ENCODE peak calls at places on chromosomes 1 and 21, in six cellular contexts. One of them, this sample, is unnamed.

GRCh38 chr1:178727014-178727895 is 2.2 kb downstream of the RALGPS2 start:
- DNase-seq in mucosa of descending colon: no peak
- DNase-seq in fibroblast of villous mesenchyme: peak; percentile 41
- DNase-seq in neural crest cell: no peak
- DNase-seq in CD8-positive, alpha-beta T cell: no peak
- DNase-seq in astrocyte of the cerebellum: no peak
- DNase-seq in this sample: peak; percentile 25

GRCh38 chr1:210687582-210688279 is 359.0 kb downstream of the HHAT start:
- DNase-seq in CD8-positive, alpha-beta T cell: no peak
- DNase-seq in astrocyte of the cerebellum: no peak
- DNase-seq in mucosa of descending colon: no peak
- DNase-seq in fibroblast of villous mesenchyme: no peak
- DNase-seq in neural crest cell: no peak
- DNase-seq in this sample: no peak

GRCh38 chr1:163472267-163472666 is 150.5 kb downstream of the NUF2 start:
- DNase-seq in fibroblast of villous mesenchyme: no peak
- DNase-seq in astrocyte of the cerebellum: no peak
- DNase-seq in CD8-positive, alpha-beta T cell: no peak
- DNase-seq in neural crest cell: no peak
- DNase-seq in mucosa of descending colon: no peak
- DNase-seq in this sample: peak; percentile 5

GRCh38 chr1:41539416-41539800 is 54.9 kb upstream of the EDN2 start:
- DNase-seq in CD8-positive, alpha-beta T cell: no peak
- DNase-seq in mucosa of descending colon: no peak
- DNase-seq in fibroblast of villous mesenchyme: no peak
- DNase-seq in astrocyte of the cerebellum: no peak
- DNase-seq in neural crest cell: no peak
- DNase-seq in this sample: no peak

GRCh38 chr1:184882649-184883303 is 91.5 kb downstream of the NIBAN1 start:
- DNase-seq in neural crest cell: no peak
- DNase-seq in mucosa of descending colon: no peak
- DNase-seq in fibroblast of villous mesenchyme: no peak
- DNase-seq in astrocyte of the cerebellum: no peak
- DNase-seq in CD8-positive, alpha-beta T cell: no peak
- DNase-seq in this sample: no peak

GRCh38 chr1:31848381-31848897 is 32.6 kb upstream of the SPOCD1 start:
- DNase-seq in fibroblast of villous mesenchyme: no peak
- DNase-seq in mucosa of descending colon: no peak
- DNase-seq in CD8-positive, alpha-beta T cell: peak; percentile 25
- DNase-seq in astrocyte of the cerebellum: no peak
- DNase-seq in neural crest cell: no peak
- DNase-seq in this sample: no peak

GRCh38 chr1:76095800-76096199 is 21.3 kb downstream of the ST6GALNAC3 start:
- DNase-seq in fibroblast of villous mesenchyme: no peak
- DNase-seq in astrocyte of the cerebellum: no peak
- DNase-seq in neural crest cell: no peak
- DNase-seq in mucosa of descending colon: no peak
- DNase-seq in CD8-positive, alpha-beta T cell: no peak
- DNase-seq in this sample: no peak

GRCh38 chr1:31715097-31715872 is 11.5 kb upstream of the COL16A1 start:
- DNase-seq in neural crest cell: peak; percentile 78
- DNase-seq in mucosa of descending colon: peak; percentile 95
- DNase-seq in CD8-positive, alpha-beta T cell: peak; percentile 21
- DNase-seq in fibroblast of villous mesenchyme: peak; percentile 92
- DNase-seq in astrocyte of the cerebellum: peak; percentile 62
- DNase-seq in this sample: peak; percentile 96

GRCh38 chr1:94753171-94753972 is 66.8 kb upstream of the SLC44A3 start:
- DNase-seq in fibroblast of villous mesenchyme: peak; percentile 50
- DNase-seq in mucosa of descending colon: no peak
- DNase-seq in astrocyte of the cerebellum: no peak
- DNase-seq in neural crest cell: no peak
- DNase-seq in CD8-positive, alpha-beta T cell: no peak
- DNase-seq in this sample: no peak

GRCh38 chr21:15732290-15732995 is 2.7 kb downstream of the USP25 start:
- DNase-seq in mucosa of descending colon: no peak
- DNase-seq in CD8-positive, alpha-beta T cell: no peak
- DNase-seq in astrocyte of the cerebellum: no peak
- DNase-seq in fibroblast of villous mesenchyme: peak; percentile 74
- DNase-seq in neural crest cell: no peak
- DNase-seq in this sample: peak; percentile 46

GRCh38 chr1:19811206-19811851 is 3.8 kb downstream of the RNF186 start:
- DNase-seq in astrocyte of the cerebellum: no peak
- DNase-seq in neural crest cell: peak; percentile 40
- DNase-seq in fibroblast of villous mesenchyme: peak; percentile 48
- DNase-seq in CD8-positive, alpha-beta T cell: peak; percentile 32
- DNase-seq in mucosa of descending colon: peak; percentile 73
- DNase-seq in this sample: peak; percentile 32

GRCh38 chr1:101323530-101323929 is 86.7 kb downstream of the S1PR1 start:
- DNase-seq in fibroblast of villous mesenchyme: no peak
- DNase-seq in neural crest cell: no peak
- DNase-seq in CD8-positive, alpha-beta T cell: no peak
- DNase-seq in astrocyte of the cerebellum: no peak
- DNase-seq in mucosa of descending colon: no peak
- DNase-seq in this sample: no peak

GRCh38 chr1:50405814-50406213 is 17.4 kb downstream of the DMRTA2 start:
- DNase-seq in fibroblast of villous mesenchyme: no peak
- DNase-seq in neural crest cell: no peak
- DNase-seq in mucosa of descending colon: no peak
- DNase-seq in CD8-positive, alpha-beta T cell: no peak
- DNase-seq in astrocyte of the cerebellum: no peak
- DNase-seq in this sample: no peak

GRCh38 chr1:201023517-201023902 is at the start of gene KIF21B:
- DNase-seq in astrocyte of the cerebellum: no peak
- DNase-seq in CD8-positive, alpha-beta T cell: peak; percentile 88
- DNase-seq in mucosa of descending colon: peak; percentile 94
- DNase-seq in fibroblast of villous mesenchyme: peak; percentile 50
- DNase-seq in neural crest cell: peak; percentile 85
- DNase-seq in this sample: peak; percentile 90

GRCh38 chr1:220894924-220895256 is 15.6 kb downstream of the HLX start:
- DNase-seq in astrocyte of the cerebellum: no peak
- DNase-seq in mucosa of descending colon: no peak
- DNase-seq in fibroblast of villous mesenchyme: no peak
- DNase-seq in neural crest cell: no peak
- DNase-seq in CD8-positive, alpha-beta T cell: no peak
- DNase-seq in this sample: no peak

GRCh38 chr1:3506041-3506440 is 51.6 kb downstream of the ARHGEF16 start:
- DNase-seq in mucosa of descending colon: no peak
- DNase-seq in CD8-positive, alpha-beta T cell: no peak
- DNase-seq in fibroblast of villous mesenchyme: no peak
- DNase-seq in neural crest cell: no peak
- DNase-seq in astrocyte of the cerebellum: no peak
- DNase-seq in this sample: no peak

GRCh38 chr1:55888685-55889317 is 673.6 kb upstream of the USP24 start:
- DNase-seq in astrocyte of the cerebellum: no peak
- DNase-seq in CD8-positive, alpha-beta T cell: no peak
- DNase-seq in mucosa of descending colon: no peak
- DNase-seq in fibroblast of villous mesenchyme: no peak
- DNase-seq in neural crest cell: no peak
- DNase-seq in this sample: no peak

GRCh38 chr1:1614204-1614953 is 921 bp upstream of the MIB2 start:
- DNase-seq in mucosa of descending colon: peak; percentile 61
- DNase-seq in fibroblast of villous mesenchyme: peak; percentile 91
- DNase-seq in CD8-positive, alpha-beta T cell: no peak
- DNase-seq in neural crest cell: no peak
- DNase-seq in astrocyte of the cerebellum: no peak
- DNase-seq in this sample: peak; percentile 88

GRCh38 chr1:84665703-84666317 is 24.5 kb downstream of the SSX2IP start:
- DNase-seq in fibroblast of villous mesenchyme: no peak
- DNase-seq in CD8-positive, alpha-beta T cell: no peak
- DNase-seq in astrocyte of the cerebellum: no peak
- DNase-seq in neural crest cell: no peak
- DNase-seq in mucosa of descending colon: no peak
- DNase-seq in this sample: no peak

GRCh38 chr1:85128296-85128695 is 72.5 kb downstream of the SYDE2 start:
- DNase-seq in fibroblast of villous mesenchyme: peak; percentile 34
- DNase-seq in astrocyte of the cerebellum: no peak
- DNase-seq in CD8-positive, alpha-beta T cell: no peak
- DNase-seq in neural crest cell: no peak
- DNase-seq in mucosa of descending colon: no peak
- DNase-seq in this sample: no peak

GRCh38 chr1:206575894-206576737 is 36.1 kb downstream of the EIF2D start:
- DNase-seq in CD8-positive, alpha-beta T cell: no peak
- DNase-seq in astrocyte of the cerebellum: no peak
- DNase-seq in mucosa of descending colon: no peak
- DNase-seq in fibroblast of villous mesenchyme: no peak
- DNase-seq in neural crest cell: no peak
- DNase-seq in this sample: no peak

GRCh38 chr1:193176113-193176512 is 10.3 kb downstream of the B3GALT2 start:
- DNase-seq in neural crest cell: no peak
- DNase-seq in mucosa of descending colon: no peak
- DNase-seq in astrocyte of the cerebellum: no peak
- DNase-seq in fibroblast of villous mesenchyme: peak; percentile 52
- DNase-seq in CD8-positive, alpha-beta T cell: no peak
- DNase-seq in this sample: no peak

GRCh38 chr1:94539496-94539895 is 2.1 kb downstream of the F3 start:
- DNase-seq in astrocyte of the cerebellum: no peak
- DNase-seq in fibroblast of villous mesenchyme: peak; percentile 64
- DNase-seq in neural crest cell: no peak
- DNase-seq in CD8-positive, alpha-beta T cell: no peak
- DNase-seq in mucosa of descending colon: no peak
- DNase-seq in this sample: no peak

GRCh38 chr21:42341776-42342542 is 8.8 kb downstream of the TFF2 start:
- DNase-seq in mucosa of descending colon: no peak
- DNase-seq in neural crest cell: no peak
- DNase-seq in fibroblast of villous mesenchyme: no peak
- DNase-seq in astrocyte of the cerebellum: no peak
- DNase-seq in CD8-positive, alpha-beta T cell: no peak
- DNase-seq in this sample: no peak

GRCh38 chr1:219042769-219043168 is 130.9 kb upstream of the LYPLAL1 start:
- DNase-seq in fibroblast of villous mesenchyme: no peak
- DNase-seq in mucosa of descending colon: no peak
- DNase-seq in CD8-positive, alpha-beta T cell: no peak
- DNase-seq in neural crest cell: no peak
- DNase-seq in astrocyte of the cerebellum: no peak
- DNase-seq in this sample: no peak

GRCh38 chr1:118578276-118578675 is 393.2 kb upstream of the SPAG17 start:
- DNase-seq in neural crest cell: no peak
- DNase-seq in mucosa of descending colon: no peak
- DNase-seq in CD8-positive, alpha-beta T cell: no peak
- DNase-seq in astrocyte of the cerebellum: no peak
- DNase-seq in fibroblast of villous mesenchyme: no peak
- DNase-seq in this sample: no peak

GRCh38 chr1:232291258-232291657 is 338.7 kb downstream of the SIPA1L2 start:
- DNase-seq in fibroblast of villous mesenchyme: no peak
- DNase-seq in CD8-positive, alpha-beta T cell: no peak
- DNase-seq in mucosa of descending colon: no peak
- DNase-seq in neural crest cell: no peak
- DNase-seq in astrocyte of the cerebellum: no peak
- DNase-seq in this sample: no peak

DNA sequence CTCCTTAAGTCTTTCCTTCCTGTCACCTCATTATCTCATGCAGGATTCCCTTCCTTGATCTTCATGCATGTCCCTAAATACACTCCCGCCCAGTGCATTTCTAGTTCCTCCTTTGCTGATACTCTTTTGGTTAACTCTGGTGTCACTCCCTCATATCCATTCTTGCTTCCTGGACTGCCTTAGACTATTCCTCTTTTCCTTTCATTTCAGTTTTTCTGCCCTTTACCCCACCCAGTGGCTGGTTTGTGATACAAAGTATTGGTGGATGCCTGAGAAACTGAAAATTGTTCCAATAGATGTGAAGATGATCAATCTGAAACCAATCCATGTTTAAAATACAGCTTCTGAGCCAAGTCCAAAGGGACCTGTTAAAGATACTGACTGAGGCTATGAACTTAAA is 553.8 kb upstream of the CAMK1G start:
- DNase-seq in astrocyte of the cerebellum: no peak
- DNase-seq in mucosa of descending colon: no peak
- DNase-seq in CD8-positive, alpha-beta T cell: no peak
- DNase-seq in neural crest cell: no peak
- DNase-seq in fibroblast of villous mesenchyme: no peak
- DNase-seq in this sample: no peak
- TF ChIP-seq CTCF in astrocyte of the cerebellum: peak; percentile 34
- TF ChIP-seq CTCF in mucosa of descending colon: no peak
- TF ChIP-seq CTCF in CD8-positive, alpha-beta T cell: no peak
- TF ChIP-seq CTCF in neural crest cell: peak; percentile 25
- TF ChIP-seq CTCF in fibroblast of villous mesenchyme: no peak
- TF ChIP-seq CTCF in this sample: peak; percentile 24

DNA sequence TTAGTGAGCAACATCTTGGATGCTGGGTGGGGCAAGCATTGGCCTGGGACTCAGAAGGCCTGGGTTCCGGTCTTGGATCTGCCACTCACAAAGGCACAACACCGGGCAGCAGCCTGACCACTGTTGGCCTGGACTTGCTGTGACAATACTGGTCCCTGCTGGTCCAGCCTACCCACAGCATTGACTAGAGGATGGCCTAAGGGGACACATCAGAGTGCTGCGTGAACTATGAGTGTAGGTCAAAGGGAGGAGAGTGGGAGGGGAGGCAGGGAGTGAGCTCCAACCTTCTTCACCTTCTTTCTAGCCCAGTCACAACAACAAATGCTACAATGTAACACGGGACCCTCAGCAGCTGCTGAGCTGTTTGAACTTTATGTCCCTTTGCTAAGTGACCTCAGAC is 31.1 kb downstream of the TMEM50A start:
- DNase-seq in astrocyte of the cerebellum: no peak
- DNase-seq in fibroblast of villous mesenchyme: peak; percentile 18
- DNase-seq in CD8-positive, alpha-beta T cell: no peak
- DNase-seq in neural crest cell: no peak
- DNase-seq in mucosa of descending colon: no peak
- DNase-seq in this sample: no peak
- TF ChIP-seq CTCF in astrocyte of the cerebellum: no peak
- TF ChIP-seq CTCF in fibroblast of villous mesenchyme: no peak
- TF ChIP-seq CTCF in CD8-positive, alpha-beta T cell: no peak
- TF ChIP-seq CTCF in neural crest cell: no peak
- TF ChIP-seq CTCF in mucosa of descending colon: no peak
- TF ChIP-seq CTCF in this sample: no peak

GRCh38 chr1:14538335-14538734 is 60.1 kb upstream of the KAZN start:
- DNase-seq in neural crest cell: no peak
- DNase-seq in CD8-positive, alpha-beta T cell: no peak
- DNase-seq in astrocyte of the cerebellum: no peak
- DNase-seq in mucosa of descending colon: no peak
- DNase-seq in fibroblast of villous mesenchyme: no peak
- DNase-seq in this sample: no peak
- TF ChIP-seq CTCF in neural crest cell: peak; percentile 15
- TF ChIP-seq CTCF in CD8-positive, alpha-beta T cell: no peak
- TF ChIP-seq CTCF in astrocyte of the cerebellum: peak; percentile 27
- TF ChIP-seq CTCF in mucosa of descending colon: no peak
- TF ChIP-seq CTCF in fibroblast of villous mesenchyme: peak; percentile 17
- TF ChIP-seq CTCF in this sample: no peak

DNA sequence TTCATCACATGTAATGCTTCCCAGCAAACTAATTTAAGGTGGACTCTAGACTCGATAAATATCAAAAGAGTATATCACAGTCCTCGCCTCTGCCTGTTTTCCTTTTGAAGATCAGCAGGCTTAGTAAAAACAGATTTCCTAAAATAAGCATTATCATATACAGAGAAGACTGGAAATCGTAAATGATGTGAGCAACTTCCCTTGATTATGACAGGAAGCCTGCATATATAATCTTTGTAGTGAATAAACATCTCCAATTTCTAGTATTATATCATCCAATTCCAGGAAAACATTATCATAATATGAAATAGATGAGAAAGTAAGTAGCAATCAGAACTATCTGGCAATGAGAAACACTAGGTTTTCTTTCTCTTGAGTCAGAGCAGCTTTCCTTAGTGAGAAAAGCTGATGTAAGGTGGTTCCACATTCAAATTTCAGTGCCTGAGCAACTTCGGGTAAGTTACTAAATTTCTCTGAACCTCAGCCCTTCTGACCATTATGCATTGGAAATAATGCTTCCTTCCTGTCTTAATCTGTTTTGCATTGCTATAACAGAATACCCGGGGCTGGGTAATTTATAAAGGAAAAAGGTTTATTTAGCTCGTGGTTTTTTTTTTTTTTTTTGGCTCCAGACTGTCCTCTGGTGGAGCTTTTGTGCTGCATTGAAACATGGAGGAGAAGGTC is 12.6 kb upstream of the POU2F1 start:
- DNase-seq in fibroblast of villous mesenchyme: no peak
- DNase-seq in CD8-positive, alpha-beta T cell: no peak
- DNase-seq in neural crest cell: no peak
- DNase-seq in mucosa of descending colon: no peak
- DNase-seq in astrocyte of the cerebellum: no peak
- DNase-seq in this sample: no peak
- TF ChIP-seq CTCF in fibroblast of villous mesenchyme: peak; percentile 25
- TF ChIP-seq CTCF in CD8-positive, alpha-beta T cell: no peak
- TF ChIP-seq CTCF in neural crest cell: peak; percentile 24
- TF ChIP-seq CTCF in mucosa of descending colon: no peak
- TF ChIP-seq CTCF in astrocyte of the cerebellum: peak; percentile 41
- TF ChIP-seq CTCF in this sample: peak; percentile 8

This sample was measured in hepatocyte.